ENCODE peak calls at places on chromosomes 11 and 22, in six cellular contexts. Y is WTC11, J is GM12865, N is fibroblast of lung, Q is HFFc6, F is H1. B is an unnamed sample.

GRCh38 chr11:70569173-70569890 is 171.0 kb downstream of the CTTN start:
- DNase-seq in Y (no peak), J (no peak), N (no peak), Q (no peak), F (peak; percentile 44), B (no peak)

GRCh38 chr11:67648140-67648795 is 2.3 kb downstream of the ACY3 start:
- DNase-seq in Y (peak; percentile 71), J (peak; percentile 87), N (no peak), Q (no peak), F (peak; percentile 64), B (no peak)

GRCh38 chr11:33500865-33501479 is 199.7 kb downstream of the C11orf91 start:
- DNase-seq in Y (no peak), J (no peak), N (peak; percentile 50), Q (peak; percentile 31), F (no peak), B (peak; percentile 47)

GRCh38 chr11:46920709-46921108 is 2.4 kb upstream of the LRP4 start:
- DNase-seq in Y (no peak), J (no peak), N (peak; percentile 99), Q (peak; percentile 99), F (no peak), B (peak; percentile 98)

GRCh38 chr11:110317516-110317932 is 21.1 kb upstream of the RDX start:
- DNase-seq in Y (no peak), J (no peak), N (peak; percentile 70), Q (no peak), F (no peak), B (no peak)

GRCh38 chr11:59962103-59962474 is 1.7 kb upstream of the OOSP4A start:
- DNase-seq in Y (no peak), J (no peak), N (no peak), Q (no peak), F (no peak), B (no peak)

GRCh38 chr11:70324354-70325115 is 54.0 kb downstream of the PPFIA1 start:
- DNase-seq in Y (no peak), J (peak; percentile 66), N (peak; percentile 56), Q (no peak), F (no peak), B (no peak)

GRCh38 chr22:32725369-32725988 is 76.0 kb upstream of the TIMP3 start:
- DNase-seq in Y (no peak), J (no peak), N (no peak), Q (peak; percentile 18), F (no peak), B (no peak)

GRCh38 chr11:22337571-22338464 is at the start of gene SLC17A6:
- DNase-seq in Y (peak; percentile 55), J (peak; percentile 37), N (peak; percentile 40), Q (no peak), F (peak; percentile 77), B (peak; percentile 3)

GRCh38 chr22:50092342-50092741 is 2.5 kb downstream of the MOV10L1 start:
- DNase-seq in Y (no peak), J (no peak), N (no peak), Q (no peak), F (no peak), B (no peak)

GRCh38 chr22:44957267-44957905 is 52.4 kb downstream of the PHF21B start:
- DNase-seq in Y (peak; percentile 53), J (no peak), N (no peak), Q (no peak), F (no peak), B (no peak)

GRCh38 chr11:27847496-27847895 is 147.2 kb upstream of the BDNF start:
- DNase-seq in Y (no peak), J (no peak), N (peak; percentile 21), Q (no peak), F (no peak), B (peak; percentile 33)

GRCh38 chr22:47345025-47345424 is 582.6 kb downstream of the TBC1D22A start:
- DNase-seq in Y (no peak), J (no peak), N (no peak), Q (no peak), F (no peak), B (no peak)

GRCh38 chr22:45502215-45503070 is at the start of gene FBLN1:
- DNase-seq in Y (peak; percentile 74), J (no peak), N (peak; percentile 35), Q (no peak), F (peak; percentile 86), B (no peak)

GRCh38 chr11:63944987-63945386 is 6.2 kb downstream of the NAA40 start:
- DNase-seq in Y (no peak), J (no peak), N (no peak), Q (no peak), F (no peak), B (peak; percentile 45)

GRCh38 chr11:120215634-120216033 is 4.8 kb downstream of the OAF start:
- DNase-seq in Y (no peak), J (no peak), N (peak; percentile 61), Q (peak; percentile 68), F (no peak), B (peak; percentile 24)

GRCh38 chr11:13233173-13233572 is 44.4 kb upstream of the BMAL1 start:
- DNase-seq in Y (no peak), J (no peak), N (no peak), Q (no peak), F (no peak), B (no peak)

GRCh38 chr22:29258407-29259252 is 9.2 kb downstream of the RHBDD3 start:
- DNase-seq in Y (no peak), J (no peak), N (no peak), Q (no peak), F (no peak), B (no peak)

GRCh38 chr22:29260601-29261315 is 7.0 kb downstream of the RHBDD3 start:
- DNase-seq in Y (no peak), J (no peak), N (no peak), Q (no peak), F (no peak), B (no peak)

GRCh38 chr22:29260031-29260560 is 7.7 kb downstream of the RHBDD3 start:
- DNase-seq in Y (no peak), J (no peak), N (no peak), Q (no peak), F (no peak), B (no peak)

GRCh38 chr22:29257751-29258181 is 10.0 kb downstream of the RHBDD3 start:
- DNase-seq in Y (no peak), J (no peak), N (no peak), Q (no peak), F (no peak), B (no peak)

GRCh38 chr22:29259253-29259899 is 8.4 kb downstream of the RHBDD3 start:
- DNase-seq in Y (peak; percentile 39), J (no peak), N (no peak), Q (no peak), F (no peak), B (no peak)
- TF ChIP-seq CTCF in Y (no peak), J (no peak), N (no peak), Q (peak; percentile 28), F (peak; percentile 35), B (no peak)

GRCh38 chr11:26106713-26107112 is 225.2 kb upstream of the ANO3 start:
- DNase-seq in Y (no peak), J (no peak), N (no peak), Q (no peak), F (no peak), B (no peak)
- TF ChIP-seq CTCF in Y (no peak), J (no peak), N (no peak), Q (no peak), F (no peak), B (no peak)

GRCh38 chr11:94975599-94975998 is 2.1 kb downstream of the KDM4D start:
- DNase-seq in Y (no peak), J (no peak), N (no peak), Q (no peak), F (no peak), B (no peak)

GRCh38 chr11:94974178-94974577 is 669 bp downstream of the KDM4D start:
- DNase-seq in Y (no peak), J (no peak), N (no peak), Q (no peak), F (no peak), B (no peak)

GRCh38 chr11:94968334-94968958 is 4.9 kb downstream of the CWC15 start:
- DNase-seq in Y (no peak), J (no peak), N (peak; percentile 30), Q (peak; percentile 73), F (no peak), B (peak; percentile 78)

DNA sequence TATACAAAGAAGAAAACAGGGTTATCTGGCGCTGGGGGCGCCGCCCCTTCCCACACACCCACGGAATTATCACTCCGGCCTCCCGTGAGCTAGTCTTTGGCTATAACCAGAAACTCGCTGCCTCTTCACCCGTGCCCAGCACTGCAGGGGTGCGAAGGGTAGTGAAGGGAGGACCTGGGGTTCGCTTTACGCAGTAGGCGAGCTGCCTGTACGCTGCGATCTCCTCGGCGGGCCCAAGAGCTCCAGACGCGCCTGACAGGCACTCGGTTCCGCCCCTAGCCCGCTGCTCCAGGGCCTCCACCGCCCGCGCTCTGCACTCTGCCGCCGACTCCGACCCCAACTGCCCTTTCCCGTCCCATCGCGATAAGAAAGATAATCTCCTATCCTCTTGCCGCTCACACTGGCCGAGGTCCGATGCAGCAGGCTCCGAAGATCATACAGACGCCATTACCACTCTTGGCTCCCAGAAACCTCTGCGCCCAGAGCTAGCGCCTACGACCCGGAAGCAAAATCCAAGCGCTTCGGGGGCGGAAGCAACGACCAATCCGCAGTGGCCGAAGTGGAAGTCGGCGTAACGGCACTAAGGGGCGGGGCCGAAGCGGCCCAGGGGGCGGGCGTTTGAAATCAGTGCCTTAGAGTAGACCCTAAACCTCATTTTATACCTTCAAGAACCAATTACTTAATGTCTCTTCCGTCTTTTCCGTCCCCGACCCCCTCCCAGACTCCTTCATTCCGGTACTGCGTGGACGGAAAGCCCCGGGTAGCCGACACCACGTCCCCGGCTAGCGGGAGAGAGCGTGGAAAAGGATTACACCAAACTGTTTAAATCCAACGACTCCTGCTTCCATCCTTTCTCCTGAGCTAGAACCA is at the start of the genes CWC15 and KDM4D:
- DNase-seq in Y (peak; percentile 92), J (peak; percentile 94), N (peak; percentile 91), Q (peak; percentile 92), F (peak; percentile 93), B (peak; percentile 90)
- TF ChIP-seq CTCF in Y (no peak), J (no peak), N (no peak), Q (no peak), F (no peak), B (no peak)

GRCh38 chr11:75562836-75563484 is 907 bp downstream of the SERPINH1 start:
- DNase-seq in Y (peak; percentile 83), J (no peak), N (peak; percentile 76), Q (peak; percentile 55), F (peak; percentile 79), B (peak; percentile 67)

GRCh38 chr11:75563501-75563977 is 1.5 kb downstream of the SERPINH1 start:
- DNase-seq in Y (no peak), J (no peak), N (no peak), Q (no peak), F (no peak), B (no peak)

GRCh38 chr11:75562048-75562835 is at the start of gene SERPINH1:
- DNase-seq in Y (peak; percentile 78), J (peak; percentile 89), N (peak; percentile 87), Q (peak; percentile 84), F (peak; percentile 83), B (peak; percentile 90)

GRCh38 chr11:75565221-75565814 is 3.3 kb downstream of the SERPINH1 start:
- DNase-seq in Y (peak; percentile 48), J (no peak), N (peak; percentile 73), Q (peak; percentile 82), F (no peak), B (peak; percentile 81)

DNA sequence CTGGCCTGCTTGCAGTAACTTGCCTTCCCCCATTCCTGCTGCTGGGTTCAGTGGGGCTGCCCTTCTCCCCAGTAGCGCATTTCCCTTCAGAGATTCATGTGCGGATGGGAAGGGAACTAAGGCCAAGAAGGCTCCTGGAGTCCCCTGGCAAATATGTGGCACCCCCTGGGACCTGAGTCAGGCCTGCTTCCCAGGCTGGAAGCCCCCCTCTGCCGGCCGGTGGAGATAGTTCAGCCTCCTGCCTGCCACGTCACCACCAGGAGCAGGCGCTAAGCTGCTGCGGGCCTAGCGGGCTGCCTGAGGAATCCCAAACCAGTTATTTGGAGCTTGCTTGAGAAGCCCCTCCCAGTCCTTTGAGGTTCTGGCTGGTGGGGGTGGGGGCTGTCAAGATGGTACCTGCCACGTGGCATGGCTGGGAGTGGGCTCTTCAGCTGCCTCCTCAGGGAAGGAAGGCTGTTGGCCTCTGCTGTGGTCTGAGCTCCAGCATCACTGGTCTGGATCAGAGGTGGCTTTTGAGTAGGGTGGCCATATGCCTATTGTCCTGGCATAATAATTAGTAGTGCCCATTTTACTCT is 2.0 kb downstream of the SERPINH1 start:
- DNase-seq in Y (peak; percentile 84), J (no peak), N (peak; percentile 91), Q (peak; percentile 88), F (peak; percentile 82), B (peak; percentile 90)
- TF ChIP-seq CTCF in Y (no peak), J (no peak), N (peak; percentile 70), Q (peak; percentile 81), F (peak; percentile 86), B (peak; percentile 67)